ENCODE peak calls at places on chromosome 19, in six cellular contexts. U, P, A, Y, Q and F are unnamed samples.

GRCh38 chr19:50793558-50794065 is 3.4 kb downstream of the ACP4 start:
- DNase-seq in U (no peak), P (no peak), A (no peak), Y (peak; percentile 53), Q (no peak), F (no peak)

GRCh38 chr19:6668696-6669095 is 1.3 kb downstream of the TNFSF14 start:
- DNase-seq in U (no peak), P (no peak), A (no peak), Y (no peak), Q (no peak), F (no peak)

GRCh38 chr19:57171551-57172081 is 4.3 kb upstream of the DUXA start:
- DNase-seq in U (no peak), P (peak; percentile 20), A (no peak), Y (peak; percentile 42), Q (no peak), F (no peak)

GRCh38 chr19:752652-753517 is 2.0 kb downstream of the MISP start:
- DNase-seq in U (peak; percentile 89), P (peak; percentile 92), A (peak; percentile 87), Y (no peak), Q (no peak), F (no peak)

GRCh38 chr19:14347999-14348889 is 33.0 kb upstream of the ADGRE5 start:
- DNase-seq in U (no peak), P (peak; percentile 28), A (peak; percentile 66), Y (peak; percentile 92), Q (no peak), F (peak; percentile 88)

GRCh38 chr19:21604941-21605548 is 99.6 kb downstream of the ZNF429 start:
- DNase-seq in U (no peak), P (no peak), A (peak; percentile 63), Y (no peak), Q (no peak), F (no peak)

GRCh38 chr19:14440049-14440448 is 6.9 kb downstream of the PKN1 start:
- DNase-seq in U (no peak), P (no peak), A (no peak), Y (no peak), Q (peak; percentile 37), F (peak; percentile 79)

GRCh38 chr19:16098821-16099220 is 12.9 kb upstream of the RAB8A start:
- DNase-seq in U (no peak), P (no peak), A (no peak), Y (no peak), Q (no peak), F (no peak)

GRCh38 chr19:5260381-5260967 is 80.1 kb downstream of the PTPRS start:
- DNase-seq in U (no peak), P (no peak), A (no peak), Y (no peak), Q (no peak), F (no peak)

GRCh38 chr19:7512400-7512851 is 3.5 kb upstream of the ZNF358 start:
- DNase-seq in U (no peak), P (no peak), A (peak; percentile 70), Y (no peak), Q (no peak), F (peak; percentile 71)

GRCh38 chr19:20182232-20182785 is 15.3 kb downstream of the ZNF486 start:
- DNase-seq in U (no peak), P (no peak), A (no peak), Y (no peak), Q (no peak), F (no peak)

GRCh38 chr19:695350-695949 is at the start of gene PRSS57:
- DNase-seq in U (no peak), P (no peak), A (no peak), Y (no peak), Q (no peak), F (no peak)

GRCh38 chr19:46181386-46181774 is 33.3 kb downstream of the IGFL2 start:
- DNase-seq in U (no peak), P (no peak), A (no peak), Y (no peak), Q (no peak), F (no peak)

GRCh38 chr19:33462112-33462726 is 59.4 kb downstream of the PEPD start:
- DNase-seq in U (no peak), P (no peak), A (no peak), Y (no peak), Q (no peak), F (no peak)

GRCh38 chr19:39858541-39858940 is 12.4 kb upstream of the FBL start:
- DNase-seq in U (no peak), P (peak; percentile 35), A (peak; percentile 30), Y (no peak), Q (no peak), F (peak; percentile 32)

GRCh38 chr19:28864577-28865042 is 348.3 kb downstream of the UQCRFS1 start:
- DNase-seq in U (no peak), P (no peak), A (no peak), Y (no peak), Q (no peak), F (no peak)

GRCh38 chr19:2079865-2080301 is 16.2 kb downstream of the MOB3A start:
- DNase-seq in U (no peak), P (no peak), A (no peak), Y (no peak), Q (no peak), F (peak; percentile 4)

GRCh38 chr19:29098863-29099481 is 114.0 kb downstream of the UQCRFS1 start:
- DNase-seq in U (no peak), P (no peak), A (no peak), Y (no peak), Q (no peak), F (no peak)

GRCh38 chr19:17184381-17184841 is 30.7 kb upstream of the USE1 start:
- DNase-seq in U (no peak), P (no peak), A (no peak), Y (no peak), Q (no peak), F (no peak)

GRCh38 chr19:36528921-36529518 is 949 bp upstream of the ZNF260 start:
- DNase-seq in U (no peak), P (peak; percentile 8), A (no peak), Y (peak; percentile 43), Q (peak; percentile 19), F (peak; percentile 37)

GRCh38 chr19:39070888-39071287 is 13.3 kb upstream of the ACP7 start:
- DNase-seq in U (no peak), P (no peak), A (no peak), Y (no peak), Q (no peak), F (no peak)

GRCh38 chr19:8097198-8097597 is 44.6 kb downstream of the CCL25 start:
- DNase-seq in U (no peak), P (no peak), A (no peak), Y (no peak), Q (no peak), F (no peak)

GRCh38 chr19:55172741-55173140 is 6.3 kb upstream of the DNAAF3 start:
- DNase-seq in U (no peak), P (no peak), A (no peak), Y (no peak), Q (no peak), F (no peak)

GRCh38 chr19:24059572-24060295 is 27.3 kb upstream of the ZNF254 start:
- DNase-seq in U (no peak), P (no peak), A (no peak), Y (no peak), Q (no peak), F (no peak)

GRCh38 chr19:1161716-1162115 is 12.4 kb downstream of the SBNO2 start:
- DNase-seq in U (no peak), P (no peak), A (peak; percentile 65), Y (no peak), Q (no peak), F (peak; percentile 78)

GRCh38 chr19:53158119-53158656 is 665 bp downstream of the ZNF347 start:
- DNase-seq in U (no peak), P (no peak), A (peak; percentile 53), Y (peak; percentile 65), Q (no peak), F (peak; percentile 21)

DNA sequence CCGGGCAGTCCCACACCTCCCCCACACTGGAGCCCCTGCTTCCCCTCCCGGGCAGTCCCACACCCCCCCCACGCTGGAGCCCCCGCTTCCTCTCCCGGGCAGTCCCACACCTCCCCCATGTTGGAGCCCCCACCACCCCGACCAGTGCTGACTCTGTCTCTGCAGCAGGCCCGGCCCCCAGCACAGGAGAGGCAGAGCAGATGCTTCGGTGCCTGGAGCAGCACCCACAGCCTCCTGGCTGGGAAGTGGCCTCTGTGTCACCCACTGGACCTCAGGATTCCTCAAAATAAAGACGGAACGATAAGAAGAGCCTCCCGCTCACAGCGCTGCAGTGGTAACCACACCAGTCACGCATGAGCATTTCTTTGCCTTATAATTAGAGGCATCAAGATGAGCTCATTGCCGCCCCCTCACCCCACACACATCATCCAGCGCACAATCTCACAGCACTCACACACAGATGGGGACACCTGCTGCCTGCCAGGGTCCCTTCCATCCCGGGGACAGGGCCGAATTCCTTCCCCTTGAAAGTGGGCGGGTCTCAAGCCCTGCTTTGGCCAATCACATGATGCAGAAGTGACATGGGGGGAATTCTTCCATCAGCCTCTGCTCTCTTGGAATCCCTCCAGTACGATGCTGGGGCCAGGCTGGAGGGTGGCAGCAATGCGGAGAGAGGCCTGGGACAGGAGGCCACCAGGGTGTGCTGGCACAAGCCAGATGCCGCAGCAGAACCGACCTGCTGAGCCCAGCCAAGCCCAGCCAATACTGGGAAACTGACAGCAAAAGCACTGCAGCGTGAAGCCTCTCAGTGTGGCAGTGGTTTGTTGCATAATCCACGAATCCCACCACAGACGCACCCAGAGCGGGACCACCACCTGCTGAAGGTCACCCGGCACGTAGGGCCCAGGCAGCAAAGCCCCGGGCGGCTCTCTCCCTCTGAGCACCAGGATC is 16.1 kb downstream of the PIP5K1C start:
- DNase-seq in U (no peak), P (no peak), A (no peak), Y (no peak), Q (no peak), F (peak; percentile 85)
- TF ChIP-seq JUND in U (no peak), P (no peak), A (no peak), Y (no peak), Q (no peak), F (no peak)

DNA sequence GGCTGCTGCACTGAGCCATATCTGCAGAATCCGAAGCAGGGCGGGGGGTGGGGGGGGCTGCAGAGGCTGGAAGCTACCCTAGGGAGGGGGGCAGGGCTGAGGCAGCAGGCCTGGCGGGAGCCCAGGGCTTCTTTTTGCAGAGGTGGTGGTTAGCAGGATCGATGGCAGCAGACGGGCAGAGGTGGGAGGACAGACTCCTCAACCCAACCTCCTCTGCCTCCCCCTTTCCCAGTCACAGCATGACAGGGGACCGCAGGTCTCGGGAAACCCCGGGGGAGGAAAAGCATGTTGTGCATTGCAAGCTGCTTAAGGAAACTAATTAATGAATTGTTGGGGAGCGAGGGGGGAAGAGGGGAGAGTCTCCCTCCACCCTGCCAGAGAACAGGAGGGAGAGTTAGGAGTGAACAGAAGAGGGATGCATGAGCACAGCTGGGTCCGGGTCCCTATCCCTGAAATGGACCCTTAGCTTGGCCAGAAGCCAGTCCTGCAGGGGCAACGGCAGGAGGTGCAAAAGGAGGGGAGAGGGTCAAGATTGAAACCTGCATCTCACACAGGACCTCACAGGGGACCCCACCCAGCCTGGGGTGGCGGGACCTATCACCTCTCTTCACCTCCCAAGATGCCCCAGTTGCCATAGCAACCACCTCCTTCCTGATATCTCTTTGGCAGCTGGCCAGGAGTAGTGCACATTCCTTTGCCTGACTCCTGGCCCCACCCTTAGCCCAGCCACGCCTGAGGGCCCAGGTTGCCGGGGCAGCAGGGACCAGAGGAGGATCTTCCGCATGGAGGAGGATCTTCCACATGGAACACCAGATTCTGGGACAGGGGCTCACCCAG is 1.8 kb downstream of the FXYD7 start:
- DNase-seq in U (no peak), P (no peak), A (no peak), Y (peak; percentile 82), Q (no peak), F (peak; percentile 88)
- TF ChIP-seq JUND in U (no peak), P (no peak), A (no peak), Y (no peak), Q (no peak), F (peak; percentile 23)

GRCh38 chr19:49744946-49745381 is 18.1 kb downstream of the TSKS start:
- DNase-seq in U (no peak), P (no peak), A (peak; percentile 48), Y (no peak), Q (no peak), F (no peak)
- TF ChIP-seq JUND in U (no peak), P (no peak), A (no peak), Y (no peak), Q (no peak), F (no peak)

GRCh38 chr19:49315111-49315510 is 9.9 kb downstream of the SLC6A16 start:
- DNase-seq in U (no peak), P (no peak), A (no peak), Y (no peak), Q (no peak), F (no peak)
- TF ChIP-seq JUND in U (no peak), P (no peak), A (no peak), Y (no peak), Q (no peak), F (no peak)